ENCODE peak calls at places on chromosomes 12 and 14, in eight cellular contexts. A is neural crest cell, B is tibial artery, P is left cardiac atrium, T is iris pigment epithelial cell, M is EH, J is T follicular helper cell, S is cerebellum. Z is an unnamed sample.

GRCh38 chr12:70091021-70091521 is 152.2 kb upstream of the CNOT2 start:
- DNase-seq in A (no peak), B (no peak), P (no peak), T (no peak), M (no peak), J (no peak), S (no peak), Z (no peak)

GRCh38 chr14:73743431-73743931 is 29.3 kb upstream of the PNMA1 start:
- DNase-seq in A (no peak), B (no peak), P (no peak), T (no peak), M (peak), J (peak), S (no peak), Z (peak)

GRCh38 chr12:53465679-53466078 is 13.8 kb downstream of the PCBP2 start:
- DNase-seq in A (no peak), B (no peak), P (no peak), T (no peak), M (no peak), J (no peak), S (no peak), Z (no peak)

GRCh38 chr12:17577405-17577804 is 512.6 kb downstream of the RERGL start:
- DNase-seq in A (no peak), B (no peak), P (no peak), T (no peak), M (no peak), J (no peak), S (no peak), Z (no peak)

GRCh38 chr12:131471946-131472732 is 238.8 kb upstream of the SFSWAP start:
- DNase-seq in A (no peak), B (no peak), P (no peak), T (no peak), M (no peak), J (no peak), S (no peak), Z (no peak)

GRCh38 chr12:95429172-95429510 is 44.8 kb upstream of the METAP2 start:
- DNase-seq in A (no peak), B (no peak), P (no peak), T (no peak), M (no peak), J (no peak), S (no peak), Z (no peak)

GRCh38 chr12:12240671-12241345 is 26.0 kb downstream of the LRP6 start:
- DNase-seq in A (no peak), B (no peak), P (no peak), T (peak), M (no peak), J (no peak), S (no peak), Z (no peak)

GRCh38 chr12:77914089-77914488 is 83.4 kb downstream of the NAV3 start:
- DNase-seq in A (no peak), B (no peak), P (no peak), T (no peak), M (no peak), J (no peak), S (no peak), Z (no peak)

GRCh38 chr12:69936214-69936731 is 111.2 kb downstream of the MYRFL start:
- DNase-seq in A (no peak), B (no peak), P (no peak), T (no peak), M (no peak), J (no peak), S (no peak), Z (no peak)

GRCh38 chr14:63182967-63183366 is 21.3 kb upstream of the RHOJ start:
- DNase-seq in A (no peak), B (no peak), P (no peak), T (no peak), M (no peak), J (no peak), S (no peak), Z (no peak)

GRCh38 chr14:102421366-102422057 is 58.8 kb downstream of the TECPR2 start:
- DNase-seq in A (no peak), B (no peak), P (no peak), T (no peak), M (no peak), J (no peak), S (no peak), Z (peak)

GRCh38 chr12:122547330-122547729 is 20.3 kb downstream of the KNTC1 start:
- DNase-seq in A (no peak), B (no peak), P (no peak), T (peak), M (no peak), J (no peak), S (no peak), Z (no peak)

GRCh38 chr12:119578112-119578511 is 15.5 kb upstream of the TMEM233 start:
- DNase-seq in A (no peak), B (no peak), P (no peak), T (peak), M (no peak), J (no peak), S (no peak), Z (no peak)

GRCh38 chr12:57320639-57321038 is 69.7 kb upstream of the STAC3 start:
- DNase-seq in A (no peak), B (no peak), P (no peak), T (peak), M (no peak), J (no peak), S (no peak), Z (peak)

GRCh38 chr14:63203618-63204406 is 431 bp upstream of the RHOJ start:
- DNase-seq in A (peak), B (peak), P (peak), T (peak), M (peak), J (no peak), S (peak), Z (peak)

GRCh38 chr14:74569826-74570591 is 42.0 kb downstream of the LTBP2 start:
- DNase-seq in A (no peak), B (no peak), P (no peak), T (peak), M (peak), J (no peak), S (no peak), Z (no peak)

GRCh38 chr14:92728781-92729364 is 19.6 kb downstream of the LGMN start:
- DNase-seq in A (no peak), B (no peak), P (no peak), T (peak), M (no peak), J (no peak), S (peak), Z (no peak)

GRCh38 chr14:95359974-95360826 is 40.5 kb upstream of the CLMN start:
- DNase-seq in A (peak), B (no peak), P (no peak), T (peak), M (no peak), J (no peak), S (no peak), Z (no peak)

GRCh38 chr12:119024226-119024810 is 43.0 kb downstream of the SRRM4 start:
- DNase-seq in A (no peak), B (no peak), P (no peak), T (no peak), M (no peak), J (no peak), S (no peak), Z (no peak)

GRCh38 chr12:105522166-105522825 is 191.8 kb downstream of the C12orf75 start:
- DNase-seq in A (no peak), B (no peak), P (no peak), T (peak), M (peak), J (no peak), S (no peak), Z (no peak)

GRCh38 chr12:49043856-49044258 is 16.7 kb downstream of the KMT2D start:
- DNase-seq in A (peak), B (no peak), P (peak), T (peak), M (peak), J (peak), S (no peak), Z (peak)

GRCh38 chr12:109223211-109223610 is 85.9 kb downstream of the FOXN4 start:
- DNase-seq in A (no peak), B (no peak), P (no peak), T (no peak), M (no peak), J (no peak), S (no peak), Z (no peak)

GRCh38 chr12:102957339-102958050 is at the start of gene ASCL1:
- DNase-seq in A (no peak), B (no peak), P (no peak), T (peak), M (peak), J (no peak), S (no peak), Z (peak)

GRCh38 chr12:25789520-25789919 is 169.0 kb upstream of the RASSF8 start:
- DNase-seq in A (no peak), B (no peak), P (no peak), T (peak), M (no peak), J (no peak), S (no peak), Z (peak)

GRCh38 chr12:15532364-15532977 is 210.2 kb downstream of the PTPRO start:
- DNase-seq in A (no peak), B (no peak), P (no peak), T (peak), M (peak), J (peak), S (no peak), Z (no peak)

GRCh38 chr14:77498120-77498979 is at the start of gene ISM2:
- DNase-seq in A (peak), B (no peak), P (peak), T (peak), M (peak), J (peak), S (peak), Z (peak)

GRCh38 chr12:130563322-130563721 is 152.8 kb downstream of the RIMBP2 start:
- DNase-seq in A (no peak), B (no peak), P (no peak), T (no peak), M (no peak), J (no peak), S (no peak), Z (no peak)

GRCh38 chr12:114286145-114286544 is 119.8 kb downstream of the TBX5 start:
- DNase-seq in A (no peak), B (no peak), P (no peak), T (no peak), M (no peak), J (no peak), S (no peak), Z (no peak)

GRCh38 chr12:94563261-94563660 is 87.1 kb downstream of the TMCC3 start:
- DNase-seq in A (no peak), B (no peak), P (no peak), T (no peak), M (no peak), J (no peak), S (no peak), Z (no peak)